ENCODE peak calls at places on chromosomes 2 and 18, in six cellular contexts. One of them, this sample, is unnamed.

GRCh38 chr2:75500633-75501032 is 60.1 kb downstream of the EVA1A start:
- DNase-seq in thyroid gland: no peak
- DNase-seq in mesothelial cell of epicardium: no peak
- DNase-seq in HT-29: no peak
- DNase-seq in Daoy: peak; percentile 66
- DNase-seq in endothelial cell: no peak
- DNase-seq in this sample: no peak

GRCh38 chr18:28152354-28152753 is 24.6 kb downstream of the CDH2 start:
- DNase-seq in endothelial cell: no peak
- DNase-seq in Daoy: no peak
- DNase-seq in mesothelial cell of epicardium: no peak
- DNase-seq in HT-29: no peak
- DNase-seq in thyroid gland: no peak
- DNase-seq in this sample: no peak

GRCh38 chr18:13608791-13609552 is 117.4 kb downstream of the FAM210A start:
- DNase-seq in HT-29: no peak
- DNase-seq in endothelial cell: no peak
- DNase-seq in mesothelial cell of epicardium: no peak
- DNase-seq in Daoy: peak; percentile 14
- DNase-seq in thyroid gland: peak; percentile 52
- DNase-seq in this sample: no peak

GRCh38 chr2:150856596-150857281 is 369.3 kb upstream of the RND3 start:
- DNase-seq in HT-29: no peak
- DNase-seq in thyroid gland: no peak
- DNase-seq in endothelial cell: no peak
- DNase-seq in Daoy: no peak
- DNase-seq in mesothelial cell of epicardium: no peak
- DNase-seq in this sample: no peak

GRCh38 chr2:113370478-113371091 is 66.9 kb upstream of the ZNG1B start:
- DNase-seq in HT-29: peak; percentile 94
- DNase-seq in endothelial cell: peak; percentile 65
- DNase-seq in thyroid gland: peak; percentile 80
- DNase-seq in Daoy: peak; percentile 78
- DNase-seq in mesothelial cell of epicardium: peak; percentile 75
- DNase-seq in this sample: peak; percentile 9

GRCh38 chr2:99806758-99807157 is 316.9 kb upstream of the REV1 start:
- DNase-seq in endothelial cell: no peak
- DNase-seq in mesothelial cell of epicardium: no peak
- DNase-seq in Daoy: peak; percentile 27
- DNase-seq in HT-29: no peak
- DNase-seq in thyroid gland: no peak
- DNase-seq in this sample: no peak

GRCh38 chr2:119223521-119224390 is at the start of gene STEAP3:
- DNase-seq in thyroid gland: peak; percentile 86
- DNase-seq in mesothelial cell of epicardium: peak; percentile 51
- DNase-seq in Daoy: peak; percentile 85
- DNase-seq in endothelial cell: peak; percentile 68
- DNase-seq in HT-29: peak; percentile 47
- DNase-seq in this sample: peak; percentile 65

GRCh38 chr2:230640540-230641011 is 72.1 kb upstream of the CAB39 start:
- DNase-seq in Daoy: peak; percentile 49
- DNase-seq in thyroid gland: no peak
- DNase-seq in endothelial cell: no peak
- DNase-seq in mesothelial cell of epicardium: no peak
- DNase-seq in HT-29: no peak
- DNase-seq in this sample: no peak

GRCh38 chr2:83282067-83282795 is 1176.8 kb downstream of the SUCLG1 start:
- DNase-seq in HT-29: no peak
- DNase-seq in Daoy: no peak
- DNase-seq in mesothelial cell of epicardium: no peak
- DNase-seq in thyroid gland: no peak
- DNase-seq in endothelial cell: no peak
- DNase-seq in this sample: no peak

GRCh38 chr2:43393918-43394317 is 167.5 kb upstream of the ZFP36L2 start:
- DNase-seq in thyroid gland: no peak
- DNase-seq in endothelial cell: no peak
- DNase-seq in mesothelial cell of epicardium: no peak
- DNase-seq in Daoy: no peak
- DNase-seq in HT-29: no peak
- DNase-seq in this sample: no peak